ENCODE peak calls at places on chromosome 7, in nine cellular contexts. One of them, this sample, is unnamed.

GRCh38 chr7:131383417-131383816 is 55.7 kb downstream of the MKLN1 start:
- DNase-seq in cardiac muscle cell: no peak
- DNase-seq in testis: no peak
- DNase-seq in left ventricle myocardium inferior: no peak
- DNase-seq in Caco-2: no peak
- DNase-seq in CD8-positive, alpha-beta T cell: no peak
- DNase-seq in astrocyte of the cerebellum: no peak
- DNase-seq in tibial nerve: no peak
- DNase-seq in body of pancreas: no peak
- DNase-seq in this sample: no peak

GRCh38 chr7:69564454-69565417 is 33.5 kb upstream of the AUTS2 start:
- DNase-seq in cardiac muscle cell: peak
- DNase-seq in testis: peak
- DNase-seq in left ventricle myocardium inferior: no peak
- DNase-seq in Caco-2: no peak
- DNase-seq in CD8-positive, alpha-beta T cell: no peak
- DNase-seq in astrocyte of the cerebellum: peak
- DNase-seq in tibial nerve: no peak
- DNase-seq in body of pancreas: peak
- DNase-seq in this sample: no peak

GRCh38 chr7:128796325-128796724 is 4.6 kb downstream of the CCDC136 start:
- DNase-seq in cardiac muscle cell: no peak
- DNase-seq in testis: no peak
- DNase-seq in left ventricle myocardium inferior: no peak
- DNase-seq in Caco-2: no peak
- DNase-seq in CD8-positive, alpha-beta T cell: no peak
- DNase-seq in astrocyte of the cerebellum: peak
- DNase-seq in tibial nerve: no peak
- DNase-seq in body of pancreas: no peak
- DNase-seq in this sample: no peak

GRCh38 chr7:79622781-79623180 is 169.3 kb upstream of the MAGI2 start:
- DNase-seq in cardiac muscle cell: no peak
- DNase-seq in testis: no peak
- DNase-seq in left ventricle myocardium inferior: no peak
- DNase-seq in Caco-2: no peak
- DNase-seq in CD8-positive, alpha-beta T cell: no peak
- DNase-seq in astrocyte of the cerebellum: no peak
- DNase-seq in tibial nerve: no peak
- DNase-seq in body of pancreas: no peak
- DNase-seq in this sample: no peak

GRCh38 chr7:131105803-131106680 is 221.6 kb upstream of the MKLN1 start:
- DNase-seq in cardiac muscle cell: peak
- DNase-seq in testis: peak
- DNase-seq in left ventricle myocardium inferior: peak
- DNase-seq in Caco-2: peak
- DNase-seq in CD8-positive, alpha-beta T cell: peak
- DNase-seq in astrocyte of the cerebellum: no peak
- DNase-seq in tibial nerve: peak
- DNase-seq in body of pancreas: peak
- DNase-seq in this sample: no peak

GRCh38 chr7:40579401-40579800 is 444.6 kb downstream of the SUGCT start:
- DNase-seq in cardiac muscle cell: no peak
- DNase-seq in testis: no peak
- DNase-seq in left ventricle myocardium inferior: no peak
- DNase-seq in Caco-2: no peak
- DNase-seq in CD8-positive, alpha-beta T cell: no peak
- DNase-seq in astrocyte of the cerebellum: no peak
- DNase-seq in tibial nerve: no peak
- DNase-seq in body of pancreas: no peak
- DNase-seq in this sample: no peak

GRCh38 chr7:108308276-108308675 is 148.0 kb downstream of the NRCAM start:
- DNase-seq in cardiac muscle cell: no peak
- DNase-seq in testis: no peak
- DNase-seq in left ventricle myocardium inferior: no peak
- DNase-seq in Caco-2: no peak
- DNase-seq in CD8-positive, alpha-beta T cell: no peak
- DNase-seq in astrocyte of the cerebellum: no peak
- DNase-seq in tibial nerve: no peak
- DNase-seq in body of pancreas: no peak
- DNase-seq in this sample: no peak

GRCh38 chr7:33651998-33652397 is 253.3 kb upstream of the BMPER start:
- DNase-seq in cardiac muscle cell: no peak
- DNase-seq in testis: no peak
- DNase-seq in left ventricle myocardium inferior: no peak
- DNase-seq in Caco-2: no peak
- DNase-seq in CD8-positive, alpha-beta T cell: no peak
- DNase-seq in astrocyte of the cerebellum: no peak
- DNase-seq in tibial nerve: no peak
- DNase-seq in body of pancreas: no peak
- DNase-seq in this sample: no peak

GRCh38 chr7:76047305-76047810 is 442 bp downstream of the STYXL1 start:
- DNase-seq in cardiac muscle cell: no peak
- DNase-seq in testis: no peak
- DNase-seq in left ventricle myocardium inferior: no peak
- DNase-seq in Caco-2: no peak
- DNase-seq in CD8-positive, alpha-beta T cell: peak
- DNase-seq in astrocyte of the cerebellum: no peak
- DNase-seq in tibial nerve: no peak
- DNase-seq in body of pancreas: no peak
- DNase-seq in this sample: no peak

GRCh38 chr7:76050545-76050944 is 2.6 kb downstream of the MDH2 start:
- DNase-seq in cardiac muscle cell: no peak
- DNase-seq in testis: no peak
- DNase-seq in left ventricle myocardium inferior: no peak
- DNase-seq in Caco-2: no peak
- DNase-seq in CD8-positive, alpha-beta T cell: no peak
- DNase-seq in astrocyte of the cerebellum: no peak
- DNase-seq in tibial nerve: no peak
- DNase-seq in body of pancreas: no peak
- DNase-seq in this sample: no peak

GRCh38 chr7:76047811-76048667 is at the start of the genes MDH2 and STYXL1:
- DNase-seq in cardiac muscle cell: peak
- DNase-seq in testis: peak
- DNase-seq in left ventricle myocardium inferior: peak
- DNase-seq in Caco-2: peak
- DNase-seq in CD8-positive, alpha-beta T cell: peak
- DNase-seq in astrocyte of the cerebellum: peak
- DNase-seq in tibial nerve: peak
- DNase-seq in body of pancreas: peak
- DNase-seq in this sample: peak

GRCh38 chr7:76049295-76049694 is 1.4 kb downstream of the MDH2 start:
- DNase-seq in cardiac muscle cell: no peak
- DNase-seq in testis: no peak
- DNase-seq in left ventricle myocardium inferior: no peak
- DNase-seq in Caco-2: no peak
- DNase-seq in CD8-positive, alpha-beta T cell: no peak
- DNase-seq in astrocyte of the cerebellum: no peak
- DNase-seq in tibial nerve: no peak
- DNase-seq in body of pancreas: no peak
- DNase-seq in this sample: no peak

DNA sequence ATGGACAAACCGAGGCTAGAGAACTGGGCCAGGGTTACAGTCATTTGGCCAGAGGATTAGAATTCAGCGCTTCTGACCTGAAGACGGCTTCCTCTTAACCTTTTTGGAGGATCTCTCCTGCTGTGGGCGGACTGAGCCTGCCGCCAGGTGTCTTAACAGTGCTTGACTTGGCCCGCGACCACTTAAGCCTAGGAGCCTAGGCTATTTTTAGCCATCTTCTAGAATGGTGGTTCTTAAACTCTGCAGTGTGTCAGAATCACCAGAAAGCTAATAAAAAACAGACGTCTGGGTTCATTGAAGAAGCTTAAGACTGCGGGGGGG is 722 bp downstream of the MDH2 start:
- DNase-seq in cardiac muscle cell: peak
- DNase-seq in testis: peak
- DNase-seq in left ventricle myocardium inferior: no peak
- DNase-seq in Caco-2: peak
- DNase-seq in CD8-positive, alpha-beta T cell: no peak
- DNase-seq in astrocyte of the cerebellum: no peak
- DNase-seq in tibial nerve: no peak
- DNase-seq in body of pancreas: peak
- DNase-seq in this sample: no peak
- TF ChIP-seq CTCF in cardiac muscle cell: no peak
- TF ChIP-seq CTCF in testis: no peak
- TF ChIP-seq CTCF in left ventricle myocardium inferior: peak
- TF ChIP-seq CTCF in Caco-2: peak
- TF ChIP-seq CTCF in CD8-positive, alpha-beta T cell: no peak
- TF ChIP-seq CTCF in astrocyte of the cerebellum: peak
- TF ChIP-seq CTCF in tibial nerve: no peak
- TF ChIP-seq CTCF in body of pancreas: no peak
- TF ChIP-seq CTCF in this sample: no peak

GRCh38 chr7:87874066-87874465 is 2.1 kb downstream of the SLC25A40 start:
- DNase-seq in cardiac muscle cell: no peak
- DNase-seq in testis: no peak
- DNase-seq in left ventricle myocardium inferior: no peak
- DNase-seq in Caco-2: no peak
- DNase-seq in CD8-positive, alpha-beta T cell: no peak
- DNase-seq in astrocyte of the cerebellum: no peak
- DNase-seq in tibial nerve: no peak
- DNase-seq in body of pancreas: no peak
- DNase-seq in this sample: no peak
- H3K4me3 ChIP-seq in cardiac muscle cell: no peak
- H3K4me3 ChIP-seq in testis: no peak
- H3K4me3 ChIP-seq in left ventricle myocardium inferior: peak
- H3K4me3 ChIP-seq in Caco-2: no peak
- H3K4me3 ChIP-seq in CD8-positive, alpha-beta T cell: no peak
- H3K4me3 ChIP-seq in astrocyte of the cerebellum: no peak
- H3K4me3 ChIP-seq in tibial nerve: no peak
- H3K4me3 ChIP-seq in body of pancreas: no peak
- H3K4me3 ChIP-seq in this sample: peak

GRCh38 chr7:105807363-105807762 is 69.0 kb downstream of the ATXN7L1 start:
- DNase-seq in cardiac muscle cell: no peak
- DNase-seq in testis: no peak
- DNase-seq in left ventricle myocardium inferior: no peak
- DNase-seq in Caco-2: no peak
- DNase-seq in CD8-positive, alpha-beta T cell: no peak
- DNase-seq in astrocyte of the cerebellum: no peak
- DNase-seq in tibial nerve: no peak
- DNase-seq in body of pancreas: no peak
- DNase-seq in this sample: no peak

GRCh38 chr7:105805619-105806018 is 70.8 kb downstream of the ATXN7L1 start:
- DNase-seq in cardiac muscle cell: no peak
- DNase-seq in testis: no peak
- DNase-seq in left ventricle myocardium inferior: no peak
- DNase-seq in Caco-2: no peak
- DNase-seq in CD8-positive, alpha-beta T cell: no peak
- DNase-seq in astrocyte of the cerebellum: no peak
- DNase-seq in tibial nerve: no peak
- DNase-seq in body of pancreas: no peak
- DNase-seq in this sample: no peak

GRCh38 chr7:105808209-105808608 is 68.2 kb downstream of the ATXN7L1 start:
- DNase-seq in cardiac muscle cell: no peak
- DNase-seq in testis: no peak
- DNase-seq in left ventricle myocardium inferior: no peak
- DNase-seq in Caco-2: no peak
- DNase-seq in CD8-positive, alpha-beta T cell: no peak
- DNase-seq in astrocyte of the cerebellum: no peak
- DNase-seq in tibial nerve: no peak
- DNase-seq in body of pancreas: no peak
- DNase-seq in this sample: no peak

GRCh38 chr7:105808703-105809590 is 67.5 kb downstream of the ATXN7L1 start:
- DNase-seq in cardiac muscle cell: no peak
- DNase-seq in testis: no peak
- DNase-seq in left ventricle myocardium inferior: no peak
- DNase-seq in Caco-2: no peak
- DNase-seq in CD8-positive, alpha-beta T cell: peak
- DNase-seq in astrocyte of the cerebellum: no peak
- DNase-seq in tibial nerve: no peak
- DNase-seq in body of pancreas: no peak
- DNase-seq in this sample: no peak

DNA sequence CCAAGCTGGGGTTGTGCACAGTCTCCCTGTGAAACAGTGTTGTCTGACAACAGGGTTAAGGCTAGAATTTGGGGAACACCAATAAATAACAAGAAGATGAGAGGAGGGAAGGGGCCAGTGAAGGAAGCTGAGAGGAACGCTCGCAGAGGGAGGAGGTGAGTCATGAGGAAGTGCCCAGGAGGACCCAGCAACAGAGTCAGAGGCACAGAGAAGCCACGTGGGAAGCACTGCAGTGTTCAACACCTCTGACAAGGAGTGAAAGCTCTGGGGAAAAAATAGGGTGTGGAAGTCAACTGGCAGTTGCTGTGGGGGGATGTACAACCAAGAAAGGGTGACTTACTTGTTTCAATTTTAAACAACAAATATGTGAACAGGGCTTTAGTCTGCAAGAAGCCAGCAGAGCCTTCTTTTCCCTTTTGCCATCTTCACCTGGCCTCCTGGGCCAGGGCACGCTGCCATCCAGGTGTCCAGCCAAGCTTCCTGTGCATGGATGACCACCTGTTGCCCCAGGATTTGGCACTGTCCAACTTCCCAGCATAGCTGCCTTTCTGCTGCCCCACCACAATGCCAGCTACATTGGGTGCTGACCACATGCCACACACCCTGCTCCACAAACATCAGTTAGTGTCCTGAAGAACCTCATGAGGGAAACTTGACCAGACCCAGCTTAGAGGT is 69.7 kb downstream of the ATXN7L1 start:
- DNase-seq in cardiac muscle cell: no peak
- DNase-seq in testis: no peak
- DNase-seq in left ventricle myocardium inferior: no peak
- DNase-seq in Caco-2: no peak
- DNase-seq in CD8-positive, alpha-beta T cell: peak
- DNase-seq in astrocyte of the cerebellum: no peak
- DNase-seq in tibial nerve: no peak
- DNase-seq in body of pancreas: no peak
- DNase-seq in this sample: no peak
- TF ChIP-seq CTCF in cardiac muscle cell: no peak
- TF ChIP-seq CTCF in testis: no peak
- TF ChIP-seq CTCF in left ventricle myocardium inferior: no peak
- TF ChIP-seq CTCF in Caco-2: no peak
- TF ChIP-seq CTCF in CD8-positive, alpha-beta T cell: no peak
- TF ChIP-seq CTCF in astrocyte of the cerebellum: no peak
- TF ChIP-seq CTCF in tibial nerve: no peak
- TF ChIP-seq CTCF in body of pancreas: no peak
- TF ChIP-seq CTCF in this sample: no peak

DNA sequence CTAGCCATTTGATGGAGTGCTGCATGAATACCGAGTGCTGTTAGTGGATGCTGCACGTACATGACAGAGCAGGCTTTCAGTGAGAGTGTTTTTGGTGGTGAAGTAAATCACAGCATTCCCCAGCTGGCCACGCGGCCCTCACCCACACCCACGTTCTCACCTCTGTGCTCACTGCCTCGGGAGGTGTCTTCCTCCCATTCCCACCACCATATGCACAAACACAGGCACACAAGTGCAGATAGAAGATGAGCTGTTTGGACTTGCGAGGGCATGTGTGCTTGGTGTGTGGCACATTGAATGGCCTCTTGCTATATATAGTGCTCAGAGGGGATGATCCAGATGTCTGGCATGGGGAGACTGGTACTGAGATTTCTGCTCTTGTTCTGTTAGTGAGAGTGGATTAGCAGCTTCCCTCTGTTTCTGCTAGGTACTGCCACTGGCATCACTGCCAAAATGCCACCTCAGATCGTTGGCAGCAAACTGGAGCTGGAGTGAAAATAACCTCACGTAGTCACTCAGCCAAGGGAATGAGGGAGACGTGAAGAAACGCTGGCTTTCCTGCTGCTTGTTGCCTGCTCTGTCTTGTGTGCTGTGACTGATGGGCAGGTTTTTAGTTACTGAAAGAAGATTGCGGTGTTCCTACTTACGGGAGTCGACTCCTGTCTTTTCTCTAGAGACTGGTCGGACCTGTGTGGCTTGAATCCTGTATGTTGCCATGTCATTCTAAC is 19.1 kb downstream of the DNAJB6 start:
- DNase-seq in cardiac muscle cell: peak
- DNase-seq in testis: no peak
- DNase-seq in left ventricle myocardium inferior: peak
- DNase-seq in Caco-2: peak
- DNase-seq in CD8-positive, alpha-beta T cell: no peak
- DNase-seq in astrocyte of the cerebellum: no peak
- DNase-seq in tibial nerve: no peak
- DNase-seq in body of pancreas: peak
- DNase-seq in this sample: no peak
- H3K4me3 ChIP-seq in cardiac muscle cell: no peak
- H3K4me3 ChIP-seq in testis: no peak
- H3K4me3 ChIP-seq in left ventricle myocardium inferior: peak
- H3K4me3 ChIP-seq in Caco-2: no peak
- H3K4me3 ChIP-seq in CD8-positive, alpha-beta T cell: no peak
- H3K4me3 ChIP-seq in astrocyte of the cerebellum: no peak
- H3K4me3 ChIP-seq in tibial nerve: no peak
- H3K4me3 ChIP-seq in body of pancreas: no peak
- H3K4me3 ChIP-seq in this sample: no peak

This sample was measured in epithelial cell of proximal tubule.